ENCODE peak calls at places on chromosomes 7 and 10, in ten cellular contexts. K is fibroblast of pulmonary artery, I is pancreas, E is A549, S is Peyer's patch, N is ovary, R is OCI-LY7, H is transverse colon, F is uterus, J is choroid plexus epithelial cell. M is an unnamed sample.

GRCh38 chr10:78541528-78542470 is 508.1 kb downstream of the RPS24 start:
- DNase-seq in K (no peak), I (no peak), E (no peak), S (peak), N (no peak), R (no peak), H (peak), F (no peak), J (peak), M (peak)

GRCh38 chr10:5959581-5960069 is 17.7 kb downstream of the IL15RA start:
- DNase-seq in K (no peak), I (no peak), E (no peak), S (peak), N (no peak), R (no peak), H (no peak), F (no peak), J (no peak), M (no peak)

GRCh38 chr7:112869111-112869774 is 79.0 kb upstream of the TMEM168 start:
- DNase-seq in K (peak), I (no peak), E (peak), S (peak), N (no peak), R (peak), H (peak), F (no peak), J (peak), M (peak)

GRCh38 chr10:59805043-59805442 is 51.8 kb upstream of the MRLN start:
- DNase-seq in K (peak), I (no peak), E (peak), S (peak), N (no peak), R (peak), H (peak), F (peak), J (peak), M (peak)

GRCh38 chr10:90652519-90652918 is 205.3 kb downstream of the HTR7 start:
- DNase-seq in K (peak), I (no peak), E (no peak), S (no peak), N (no peak), R (no peak), H (no peak), F (no peak), J (peak), M (peak)

GRCh38 chr7:128794020-128794419 is 2.3 kb downstream of the CCDC136 start:
- DNase-seq in K (no peak), I (no peak), E (no peak), S (no peak), N (no peak), R (peak), H (no peak), F (no peak), J (no peak), M (no peak)

GRCh38 chr10:115665549-115665948 is 572.4 kb downstream of the ATRNL1 start:
- DNase-seq in K (no peak), I (no peak), E (no peak), S (no peak), N (no peak), R (no peak), H (no peak), F (no peak), J (peak), M (peak)

GRCh38 chr10:110400173-110400947 is 95.6 kb upstream of the SMNDC1 start:
- DNase-seq in K (peak), I (no peak), E (no peak), S (no peak), N (no peak), R (no peak), H (no peak), F (no peak), J (no peak), M (no peak)

GRCh38 chr7:104160375-104160774 is 47.4 kb downstream of the ORC5 start:
- DNase-seq in K (peak), I (no peak), E (no peak), S (no peak), N (no peak), R (peak), H (no peak), F (no peak), J (peak), M (peak)

GRCh38 chr10:22620140-22620857 is 94.1 kb downstream of the PIP4K2A start:
- DNase-seq in K (peak), I (no peak), E (peak), S (no peak), N (peak), R (no peak), H (peak), F (peak), J (peak), M (peak)

GRCh38 chr10:19860107-19860506 is 43.9 kb downstream of the PLXDC2 start:
- DNase-seq in K (no peak), I (no peak), E (no peak), S (no peak), N (no peak), R (no peak), H (no peak), F (no peak), J (no peak), M (no peak)

GRCh38 chr7:111363099-111363498 is 199.2 kb downstream of the IMMP2L start:
- DNase-seq in K (peak), I (no peak), E (no peak), S (no peak), N (no peak), R (no peak), H (no peak), F (no peak), J (peak), M (peak)

GRCh38 chr10:82463165-82463564 is 588.2 kb downstream of the NRG3 start:
- DNase-seq in K (no peak), I (no peak), E (no peak), S (no peak), N (no peak), R (no peak), H (no peak), F (no peak), J (no peak), M (no peak)

GRCh38 chr7:146655928-146656797 is 539.6 kb downstream of the CNTNAP2 start:
- DNase-seq in K (no peak), I (peak), E (no peak), S (no peak), N (no peak), R (no peak), H (no peak), F (no peak), J (peak), M (no peak)

DNA sequence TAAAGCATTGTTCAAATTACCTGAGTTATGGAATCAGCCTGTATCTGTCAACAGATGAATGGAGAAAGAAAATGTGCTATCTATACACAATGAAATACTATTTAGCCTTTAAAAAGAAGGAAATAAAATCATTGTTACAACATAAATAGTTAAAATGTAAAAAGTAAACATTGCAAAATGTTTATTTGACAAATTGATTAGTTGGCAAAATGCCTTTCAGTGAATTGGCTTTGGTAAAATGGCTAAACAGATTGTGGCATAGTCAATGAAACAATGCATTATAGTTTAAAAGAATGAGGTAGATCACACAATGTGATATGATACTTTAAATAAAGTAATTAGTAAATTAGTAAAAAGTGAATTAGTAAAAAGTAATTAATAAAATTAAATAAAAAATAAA is 204.8 kb upstream of the MAGI2 start:
- DNase-seq in K (no peak), I (no peak), E (no peak), S (no peak), N (no peak), R (no peak), H (no peak), F (no peak), J (no peak), M (no peak)
- H3K4me3 ChIP-seq in K (no peak), I (no peak), E (no peak), S (no peak), N (no peak), R (no peak), H (no peak), F (no peak), J (no peak), M (no peak)

GRCh38 chr10:100888957-100889356 is 23.8 kb upstream of the SLF2 start:
- DNase-seq in K (peak), I (no peak), E (no peak), S (no peak), N (no peak), R (no peak), H (no peak), F (no peak), J (peak), M (peak)
- TF ChIP-seq CTCF in K (peak), I (no peak), E (no peak), S (no peak), N (no peak), R (peak), H (peak), F (no peak), J (peak), M (peak)

GRCh38 chr7:76283254-76284159 is 19.0 kb upstream of the HSPB1 start:
- DNase-seq in K (no peak), I (no peak), E (no peak), S (no peak), N (no peak), R (no peak), H (no peak), F (no peak), J (no peak), M (no peak)

GRCh38 chr7:76280408-76280807 is 22.1 kb upstream of the HSPB1 start:
- DNase-seq in K (no peak), I (no peak), E (no peak), S (no peak), N (no peak), R (no peak), H (no peak), F (no peak), J (no peak), M (no peak)

GRCh38 chr7:76281006-76281705 is 21.3 kb upstream of the HSPB1 start:
- DNase-seq in K (no peak), I (no peak), E (no peak), S (no peak), N (no peak), R (no peak), H (no peak), F (no peak), J (no peak), M (no peak)

GRCh38 chr7:76282344-76283253 is 19.9 kb upstream of the HSPB1 start:
- DNase-seq in K (no peak), I (no peak), E (no peak), S (no peak), N (peak), R (no peak), H (no peak), F (peak), J (no peak), M (no peak)

GRCh38 chr7:76281706-76282343 is 20.6 kb upstream of the HSPB1 start:
- DNase-seq in K (no peak), I (no peak), E (no peak), S (no peak), N (no peak), R (no peak), H (no peak), F (no peak), J (no peak), M (no peak)
- H3K4me3 ChIP-seq in K (peak), I (peak), E (peak), S (peak), N (peak), R (no peak), H (no peak), F (peak), J (peak), M (peak)

GRCh38 chr10:86553213-86553612 is 31.6 kb upstream of the WAPL start:
- DNase-seq in K (no peak), I (no peak), E (no peak), S (no peak), N (no peak), R (no peak), H (no peak), F (no peak), J (no peak), M (no peak)
- TF ChIP-seq CTCF in K (no peak), I (no peak), E (no peak), S (no peak), N (no peak), R (no peak), H (no peak), F (no peak), J (no peak), M (no peak)

GRCh38 chr7:13991791-13992620 is 2.5 kb upstream of the ETV1 start:
- DNase-seq in K (peak), I (no peak), E (no peak), S (no peak), N (no peak), R (no peak), H (no peak), F (no peak), J (no peak), M (peak)
- H3K4me3 ChIP-seq in K (peak), I (peak), E (peak), S (peak), N (peak), R (no peak), H (peak), F (peak), J (peak), M (peak)

GRCh38 chr7:155862516-155863257 is 50.4 kb upstream of the SHH start:
- DNase-seq in K (no peak), I (no peak), E (peak), S (peak), N (no peak), R (no peak), H (no peak), F (no peak), J (no peak), M (no peak)
- TF ChIP-seq CTCF in K (no peak), I (no peak), E (peak), S (no peak), N (no peak), R (peak), H (no peak), F (no peak), J (peak), M (peak)

GRCh38 chr7:379456-380225 is 89.7 kb downstream of the FOXL3 start:
- DNase-seq in K (no peak), I (peak), E (no peak), S (peak), N (no peak), R (no peak), H (peak), F (peak), J (no peak), M (no peak)
- H3K4me3 ChIP-seq in K (no peak), I (no peak), E (no peak), S (peak), N (no peak), R (no peak), H (peak), F (peak), J (no peak), M (no peak)

M was measured in cardiac fibroblast.